ENCODE peak calls at places on chromosome 4, in four cellular contexts. M, B, O and J are unnamed samples.

GRCh38 chr4:40055379-40055872 is 1.2 kb upstream of the N4BP2 start:
- DNase-seq in O (no peak), B (no peak), M (no peak), J (peak; percentile 42)

GRCh38 chr4:6474705-6475457 is 2.5 kb upstream of the PPP2R2C start:
- DNase-seq in O (no peak), M (no peak), B (no peak), J (no peak)

GRCh38 chr4:150501019-150501727 is 80.8 kb upstream of the MAB21L2 start:
- DNase-seq in B (peak; percentile 86), O (no peak), M (peak; percentile 57), J (no peak)

GRCh38 chr4:103021120-103021519 is 1.6 kb upstream of the SLC9B1 start:
- DNase-seq in B (no peak), M (no peak), O (no peak), J (no peak)

GRCh38 chr4:15234585-15235126 is 193.2 kb upstream of the C1QTNF7 start:
- DNase-seq in O (no peak), M (peak; percentile 87), B (peak; percentile 91), J (no peak)

GRCh38 chr4:54542119-54542438 is 115.7 kb upstream of the KIT start:
- DNase-seq in M (peak; percentile 53), B (no peak), O (no peak), J (no peak)

GRCh38 chr4:174595141-174595929 is 73.0 kb upstream of the HPGD start:
- DNase-seq in O (no peak), B (peak; percentile 3), M (no peak), J (no peak)

GRCh38 chr4:102761478-102761790 is 666 bp upstream of the MANBA start:
- DNase-seq in B (no peak), M (no peak), O (no peak), J (no peak)

GRCh38 chr4:143185253-143186107 is 763 bp downstream of the USP38 start:
- DNase-seq in B (peak; percentile 10), O (no peak), M (no peak), J (peak; percentile 61)

GRCh38 chr4:118345813-118346212 is 7.0 kb downstream of the PRSS12 start:
- DNase-seq in B (peak; percentile 27), M (no peak), O (no peak), J (peak; percentile 74)

GRCh38 chr4:84389406-84389805 is 109.7 kb downstream of the NKX6-1 start:
- DNase-seq in B (peak; percentile 52), O (no peak), M (peak; percentile 40), J (no peak)

GRCh38 chr4:101349346-101350064 is 2.2 kb upstream of the PPP3CA start:
- DNase-seq in O (no peak), B (no peak), M (no peak), J (peak; percentile 89)

GRCh38 chr4:54187148-54187547 is 41.9 kb upstream of the PDGFRA start:
- DNase-seq in O (no peak), B (no peak), M (no peak), J (no peak)

GRCh38 chr4:101419324-101420135 is 72.2 kb upstream of the PPP3CA start:
- DNase-seq in O (no peak), M (no peak), B (peak; percentile 61), J (peak; percentile 97)